ENCODE peak calls at places on chromosome 21, in nine cellular contexts. N is esophagus muscularis mucosa; B is activated naive CD4-positive, alpha-beta T cell treated with Interleukin-2 at 50 U/mL for 16 hours; V is mesothelial cell of epicardium; T is stimulated activated CD8-positive, alpha-beta memory T cell treated with anti-CD3 and anti-CD28 coated beads, Interleukin-4, amount 100 ng/mL, for 48 hours; U is HepG2; O is hepatic stellate cell; E is PC-3; H is endothelial cell of umbilical vein. J is an unnamed sample.
A peak's percentile ranks its signal among the peaks of the same experiment; 100 is the strongest.

GRCh38 chr21:35291034-35291433 is 241.9 kb upstream of the RUNX1 start:
- DNase-seq in H (no peak), B (no peak), U (no peak), V (no peak), O (no peak), N (no peak), E (no peak), T (no peak), J (no peak)

GRCh38 chr21:26194326-26194725 is 23.8 kb upstream of the APP start:
- DNase-seq in U (no peak), N (no peak), E (no peak), H (no peak), B (no peak), V (no peak), T (no peak), O (no peak), J (no peak)

GRCh38 chr21:40512590-40512989 is 334.4 kb downstream of the DSCAM start:
- DNase-seq in H (no peak), O (no peak), V (no peak), U (no peak), N (no peak), E (peak; percentile 45), B (no peak), T (peak; percentile 55), J (no peak)

GRCh38 chr21:33402011-33402979 is 918 bp upstream of the IFNGR2 start:
- DNase-seq in O (peak; percentile 68), E (no peak), U (no peak), B (no peak), V (peak; percentile 55), T (no peak), H (peak; percentile 53), N (peak; percentile 93), J (peak; percentile 96)

GRCh38 chr21:41133896-41134522 is 34.0 kb upstream of the BACE2 start:
- DNase-seq in N (no peak), O (peak; percentile 56), T (no peak), H (peak; percentile 39), B (no peak), E (peak; percentile 53), V (no peak), U (peak; percentile 49), J (no peak)

GRCh38 chr21:36254106-36254941 is 65.7 kb upstream of the MORC3 start:
- DNase-seq in U (peak; percentile 17), V (no peak), N (no peak), H (no peak), T (no peak), O (no peak), E (no peak), B (no peak), J (no peak)

GRCh38 chr21:45448810-45449657 is 44.1 kb downstream of the COL18A1 start:
- DNase-seq in E (no peak), B (no peak), V (no peak), H (no peak), O (no peak), N (no peak), U (peak; percentile 94), T (no peak), J (no peak)

GRCh38 chr21:45723049-45723958 is 79.8 kb downstream of the PCBP3 start:
- DNase-seq in O (no peak), U (no peak), H (no peak), T (no peak), V (no peak), B (no peak), N (peak; percentile 83), E (no peak), J (no peak)

GRCh38 chr21:14763695-14764064 is 217.6 kb upstream of the SAMSN1 start:
- DNase-seq in E (no peak), T (no peak), U (no peak), N (no peak), O (no peak), H (no peak), B (no peak), V (no peak), J (no peak)

GRCh38 chr21:45806042-45806441 is 162.5 kb downstream of the PCBP3 start:
- DNase-seq in H (no peak), U (no peak), V (no peak), N (no peak), T (no peak), E (no peak), B (no peak), O (no peak), J (no peak)

GRCh38 chr21:39696620-39697019 is 48.4 kb upstream of the IGSF5 start:
- DNase-seq in V (no peak), H (no peak), O (no peak), U (no peak), E (no peak), N (peak; percentile 64), B (no peak), T (no peak), J (no peak)

J was measured in vagina.